ENCODE peak calls at places on chromosomes 12 and 14, in six cellular contexts. K is H9, I is mesenchymal stem cell, L is IMR-90, D is H1, W is neuronal stem cell. F is an unnamed sample.

GRCh38 chr12:73892181-73892580 is 645.5 kb upstream of the ATXN7L3B start:
- DNase-seq in K (no peak), L (no peak), I (peak), D (no peak), W (no peak), F (no peak)

GRCh38 chr12:48979602-48980388 is 1.7 kb downstream of the WNT1 start:
- DNase-seq in I (no peak), K (peak), W (no peak), L (no peak), D (no peak), F (no peak)

GRCh38 chr12:85260904-85261303 is 19.1 kb upstream of the ALX1 start:
- DNase-seq in D (no peak), W (no peak), I (no peak), K (no peak), L (no peak), F (peak)

GRCh38 chr12:106329231-106329985 is 26.9 kb downstream of the TCP11L2 start:
- DNase-seq in K (no peak), W (no peak), D (no peak), L (no peak), I (no peak), F (no peak)

GRCh38 chr12:64103821-64104220 is 118.3 kb downstream of the KICS2 start:
- DNase-seq in L (peak), W (no peak), I (peak), K (no peak), D (no peak), F (no peak)

GRCh38 chr14:69107407-69108003 is 45.4 kb downstream of the DCAF5 start:
- DNase-seq in D (no peak), I (peak), W (no peak), K (peak), L (peak), F (peak)

GRCh38 chr12:29024117-29024516 is 125.0 kb upstream of the FAR2 start:
- DNase-seq in K (no peak), D (no peak), L (no peak), W (no peak), I (no peak), F (peak)

GRCh38 chr12:104243971-104244370 is 28.4 kb downstream of the TXNRD1 start:
- DNase-seq in L (no peak), K (no peak), D (peak), I (no peak), W (no peak), F (no peak)

GRCh38 chr12:26878661-26879119 is 45.7 kb upstream of the ITPR2 start:
- DNase-seq in I (no peak), K (no peak), D (no peak), W (no peak), L (no peak), F (no peak)

GRCh38 chr12:103908877-103909276 is 21.3 kb upstream of the HSP90B1 start:
- DNase-seq in D (no peak), W (no peak), K (no peak), L (peak), I (peak), F (peak)

GRCh38 chr14:99537399-99537798 is 56.2 kb downstream of the CCNK start:
- DNase-seq in K (no peak), I (peak), D (no peak), W (no peak), L (peak), F (peak)

GRCh38 chr12:2944401-2945047 is 14.7 kb upstream of the TEAD4 start:
- DNase-seq in W (peak), K (peak), L (peak), D (peak), I (peak), F (peak)

GRCh38 chr12:124703852-124704251 is 136.4 kb upstream of the NCOR2 start:
- DNase-seq in D (no peak), K (no peak), W (no peak), I (no peak), L (no peak), F (no peak)

GRCh38 chr12:6061661-6062060 is 62.8 kb downstream of the VWF start:
- DNase-seq in L (peak), D (no peak), K (no peak), I (peak), W (no peak), F (no peak)

GRCh38 chr12:66587912-66588311 is 91.0 kb downstream of the GRIP1 start:
- DNase-seq in I (no peak), W (no peak), K (no peak), D (no peak), L (peak), F (no peak)

GRCh38 chr12:15592934-15593333 is 196.3 kb downstream of the EPS8 start:
- DNase-seq in L (no peak), W (no peak), K (no peak), D (no peak), I (no peak), F (peak)

GRCh38 chr12:40622246-40622838 is 69.9 kb upstream of the CNTN1 start:
- DNase-seq in W (peak), D (peak), K (peak), L (peak), I (peak), F (peak)

GRCh38 chr12:80033457-80033856 is 65.9 kb upstream of the OTOGL start:
- DNase-seq in K (no peak), I (peak), D (no peak), L (peak), W (no peak), F (no peak)

GRCh38 chr12:76449993-76450392 is 101.8 kb upstream of the BBS10 start:
- DNase-seq in I (no peak), D (no peak), L (no peak), W (no peak), K (no peak), F (no peak)

GRCh38 chr12:105931762-105932587 is 206.8 kb downstream of the NUAK1 start:
- DNase-seq in D (no peak), W (no peak), K (no peak), L (no peak), I (no peak), F (peak)

GRCh38 chr14:29741909-29742401 is 185.7 kb downstream of the PRKD1 start:
- DNase-seq in L (peak), D (no peak), I (peak), K (no peak), W (no peak), F (no peak)

GRCh38 chr14:54000341-54000811 is 43.8 kb upstream of the BMP4 start:
- DNase-seq in K (no peak), I (peak), W (no peak), D (no peak), L (peak), F (no peak)

GRCh38 chr14:36517242-36518030 is 2.6 kb downstream of the NKX2-1 start:
- DNase-seq in D (peak), K (peak), W (no peak), I (no peak), L (no peak), F (peak)

GRCh38 chr12:12334710-12335040 is 15.4 kb downstream of the MANSC1 start:
- DNase-seq in K (no peak), I (no peak), D (no peak), L (no peak), W (no peak), F (no peak)

GRCh38 chr12:7001921-7002591 is 16.2 kb downstream of the LPCAT3 start:
- DNase-seq in K (no peak), I (no peak), W (no peak), L (no peak), D (no peak), F (no peak)

GRCh38 chr12:77992760-77993159 is 162.1 kb downstream of the NAV3 start:
- DNase-seq in L (no peak), K (no peak), W (no peak), D (no peak), I (no peak), F (no peak)

GRCh38 chr14:24734917-24735500 is 101.0 kb upstream of the GZMB start:
- DNase-seq in W (peak), K (no peak), D (no peak), L (peak), I (peak), F (peak)

GRCh38 chr12:124663771-124664366 is 96.5 kb upstream of the NCOR2 start:
- DNase-seq in L (no peak), D (no peak), W (no peak), I (peak), K (no peak), F (peak)

GRCh38 chr12:104154286-104154685 is 16.3 kb upstream of the NFYB start:
- DNase-seq in L (no peak), K (no peak), D (no peak), W (no peak), I (no peak), F (no peak)

GRCh38 chr12:49545815-49546214 is 7.0 kb downstream of the KCNH3 start:
- DNase-seq in L (no peak), D (no peak), K (no peak), I (no peak), W (no peak), F (no peak)

GRCh38 chr12:57483466-57483865 is 3.8 kb upstream of the ARHGAP9 start:
- DNase-seq in I (peak), L (peak), K (no peak), W (no peak), D (no peak), F (peak)

GRCh38 chr12:105943525-105943924 is 195.2 kb downstream of the NUAK1 start:
- DNase-seq in I (no peak), K (no peak), D (no peak), W (no peak), L (no peak), F (no peak)

GRCh38 chr14:101716077-101716950 is 45.2 kb upstream of the PPP2R5C start:
- DNase-seq in I (no peak), W (no peak), K (no peak), D (no peak), L (no peak), F (no peak)

GRCh38 chr12:94875525-94875924 is 128.0 kb downstream of the NDUFA12 start:
- DNase-seq in D (no peak), L (no peak), I (no peak), W (no peak), K (peak), F (peak)

GRCh38 chr12:65164774-65165173 is 4.6 kb upstream of the LEMD3 start:
- DNase-seq in D (no peak), K (no peak), I (no peak), L (no peak), W (no peak), F (no peak)
- H2BK15ac ChIP-seq in D (no peak), K (no peak), I (no peak), L (no peak), W (no peak), F (no peak)

GRCh38 chr14:72782182-72782508 is 111.8 kb downstream of the DPF3 start:
- DNase-seq in L (no peak), W (no peak), I (no peak), D (no peak), K (no peak), F (no peak)

GRCh38 chr14:72782817-72783216 is 111.1 kb downstream of the DPF3 start:
- DNase-seq in L (no peak), I (no peak), W (no peak), K (no peak), D (peak), F (no peak)

GRCh38 chr14:72779679-72780078 is 114.2 kb downstream of the DPF3 start:
- DNase-seq in D (peak), W (no peak), L (no peak), K (no peak), I (no peak), F (no peak)

GRCh38 chr14:72780771-72781170 is 113.1 kb downstream of the DPF3 start:
- DNase-seq in L (peak), W (no peak), D (peak), I (peak), K (no peak), F (no peak)

DNA sequence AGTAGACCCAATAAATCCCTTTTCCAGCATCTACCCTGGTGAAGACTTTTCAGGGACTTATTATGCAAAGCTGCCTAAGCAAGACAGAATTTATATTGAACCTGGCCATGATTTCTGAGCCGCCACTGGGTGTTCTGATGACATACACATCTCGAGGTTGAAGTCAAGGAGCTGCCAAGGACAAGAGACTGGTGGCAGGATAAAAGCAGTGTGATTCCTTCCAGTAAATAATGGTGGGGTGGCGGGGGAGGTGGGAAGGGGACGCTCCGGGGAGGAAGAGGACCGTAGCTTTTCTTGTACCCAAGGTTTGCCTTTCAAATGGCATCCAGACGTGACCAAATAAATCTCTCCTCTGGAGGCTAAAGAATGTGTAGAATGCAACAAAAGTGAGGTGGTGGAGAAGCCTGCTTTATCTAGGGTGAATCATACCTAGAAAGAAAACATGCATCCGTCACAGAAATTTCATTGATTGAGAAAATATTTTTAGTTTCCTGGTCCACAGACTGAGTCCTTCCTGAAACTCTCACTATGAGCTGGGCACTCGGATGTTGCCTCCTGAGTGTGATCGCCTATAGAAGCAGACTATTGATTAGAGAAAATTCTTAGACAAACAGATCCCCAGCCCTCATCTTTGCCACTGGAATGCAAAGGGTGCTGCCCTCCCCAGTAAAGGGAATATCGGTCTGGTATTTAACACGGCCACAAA is 112.3 kb downstream of the DPF3 start:
- DNase-seq in I (peak), D (peak), W (no peak), K (no peak), L (peak), F (peak)
- H2AK5ac ChIP-seq in I (peak), D (no peak), W (no peak), K (no peak), L (peak), F (no peak)

GRCh38 chr14:77040059-77040308 is 11.5 kb upstream of the IRF2BPL start:
- DNase-seq in I (no peak), K (no peak), L (no peak), W (no peak), D (no peak), F (no peak)

GRCh38 chr14:77043177-77043983 is 14.9 kb upstream of the IRF2BPL start:
- DNase-seq in K (no peak), L (peak), D (no peak), I (peak), W (no peak), F (no peak)

GRCh38 chr14:77040995-77041744 is 12.7 kb upstream of the IRF2BPL start:
- DNase-seq in I (peak), D (no peak), L (no peak), K (no peak), W (no peak), F (peak)

GRCh38 chr14:77040309-77040994 is 11.9 kb upstream of the IRF2BPL start:
- DNase-seq in L (peak), W (no peak), K (peak), D (peak), I (peak), F (peak)

DNA sequence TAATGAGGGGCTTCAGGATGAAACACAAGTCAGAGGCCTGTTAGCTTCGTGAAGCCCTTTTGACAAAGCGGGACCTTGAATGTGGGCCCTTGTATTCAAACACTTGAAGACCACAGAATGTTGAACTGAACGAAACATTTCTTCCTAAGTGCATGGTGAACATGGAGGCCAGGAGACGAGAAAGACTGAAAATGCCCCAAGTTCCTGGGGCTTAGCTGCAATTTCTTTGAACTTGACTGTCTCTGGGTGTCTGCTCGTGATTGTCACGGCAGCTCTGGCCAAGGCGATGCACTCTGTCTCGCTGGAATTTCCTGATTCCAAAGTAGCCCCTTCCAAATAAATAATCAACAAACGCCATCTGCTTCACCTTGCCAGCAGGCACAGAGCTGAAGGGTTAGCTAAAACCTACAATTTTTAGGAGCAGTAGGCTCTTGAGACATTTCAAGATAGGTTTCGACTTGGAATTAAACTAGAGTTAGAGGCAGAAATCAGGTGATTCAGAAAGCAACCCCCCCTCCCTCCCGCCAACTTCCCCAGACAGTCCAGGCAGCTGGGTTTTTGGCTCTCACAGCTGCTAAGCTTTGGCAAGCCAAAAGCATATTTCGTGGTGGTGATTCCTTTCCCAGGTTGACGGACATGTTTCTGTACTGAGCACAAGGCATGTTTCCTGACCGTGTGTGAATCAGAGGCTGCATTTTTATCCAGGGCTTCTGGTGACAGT is 13.5 kb upstream of the IRF2BPL start:
- DNase-seq in I (peak), W (no peak), D (no peak), K (no peak), L (peak), F (no peak)
- H3K9ac ChIP-seq in I (peak), W (no peak), D (peak), K (no peak), L (peak), F (no peak)

GRCh38 chr14:91105673-91106072 is 8.2 kb upstream of the DGLUCY start:
- DNase-seq in D (no peak), L (peak), I (no peak), W (no peak), K (no peak), F (no peak)
- H2BK15ac ChIP-seq in D (no peak), L (no peak), I (no peak), W (no peak), K (no peak), F (no peak)

F was measured in mesendoderm.